ENCODE peak calls at places on chromosomes 1 and 21, in five cellular contexts. J, K, L, S and Y are unnamed samples.

GRCh38 chr1:244918422-244919319 is 54.3 kb upstream of the HNRNPU start:
- DNase-seq in J (peak; percentile 38), K (peak; percentile 31), L (peak; percentile 54), S (peak; percentile 21), Y (peak; percentile 77)

GRCh38 chr1:26921126-26921461 is 449 bp upstream of the NUDC start:
- DNase-seq in J (no peak), K (no peak), L (no peak), S (no peak), Y (no peak)

GRCh38 chr1:201485184-201485774 is 16.3 kb upstream of the PHLDA3 start:
- DNase-seq in J (no peak), K (no peak), L (no peak), S (no peak), Y (no peak)

GRCh38 chr1:169044296-169044695 is 62.2 kb upstream of the ATP1B1 start:
- DNase-seq in J (no peak), K (no peak), L (no peak), S (no peak), Y (no peak)

GRCh38 chr1:209398330-209398991 is 185.1 kb upstream of the CAMK1G start:
- DNase-seq in J (no peak), K (no peak), L (no peak), S (no peak), Y (peak; percentile 63)

GRCh38 chr1:168824418-168824817 is 95.4 kb upstream of the DPT start:
- DNase-seq in J (no peak), K (no peak), L (no peak), S (no peak), Y (no peak)

GRCh38 chr1:172107261-172107820 is 266.0 kb downstream of the DNM3 start:
- DNase-seq in J (no peak), K (no peak), L (no peak), S (no peak), Y (no peak)

GRCh38 chr21:39063517-39063916 is 119.7 kb downstream of the PSMG1 start:
- DNase-seq in J (no peak), K (no peak), L (no peak), S (no peak), Y (no peak)